ENCODE peak calls at places on chromosome 16, in ten cellular contexts. T is Calu3; A is T-cell; R is ELF-1; Y is stimulated activated CD8-positive, alpha-beta memory T cell treated with anti-CD3 and anti-CD28 coated beads, Interleukin-7, amount 100 ng/mL, for 1 hour; U is fibroblast of villous mesenchyme; E is NCI-H1436; V is H9; B is colonic mucosa; X is NCI-H2081. C is an unnamed sample.

GRCh38 chr16:79767597-79768280 is 167.2 kb upstream of the MAF start:
- DNase-seq in E (no peak), V (no peak), R (peak; percentile 27), A (no peak), X (no peak), U (peak; percentile 57), B (peak; percentile 62), Y (no peak), T (peak; percentile 11), C (no peak)

GRCh38 chr16:85631230-85631629 is 18.1 kb downstream of the GSE1 start:
- DNase-seq in E (no peak), T (no peak), A (no peak), B (no peak), R (no peak), X (no peak), V (no peak), Y (no peak), U (no peak), C (no peak)

GRCh38 chr16:68381363-68381724 is 67.0 kb downstream of the SMPD3 start:
- DNase-seq in A (no peak), V (no peak), Y (no peak), U (no peak), R (no peak), B (no peak), T (no peak), X (no peak), E (no peak), C (no peak)

GRCh38 chr16:20107086-20107485 is 33.4 kb upstream of the GPR139 start:
- DNase-seq in Y (no peak), V (no peak), T (no peak), U (no peak), X (no peak), E (no peak), A (no peak), R (no peak), B (no peak), C (peak; percentile 5)

GRCh38 chr16:84041881-84042280 is 714 bp downstream of the SLC38A8 start:
- DNase-seq in A (no peak), V (no peak), R (no peak), E (no peak), B (no peak), T (no peak), U (no peak), X (no peak), Y (no peak), C (no peak)

GRCh38 chr16:87447323-87447722 is 45.5 kb downstream of the ZCCHC14 start:
- DNase-seq in U (peak; percentile 90), R (no peak), A (no peak), B (no peak), Y (no peak), T (no peak), X (no peak), V (no peak), E (no peak), C (no peak)

GRCh38 chr16:81473066-81473488 is 28.5 kb downstream of the CMIP start:
- DNase-seq in E (no peak), V (no peak), R (no peak), U (no peak), Y (no peak), B (no peak), A (no peak), T (no peak), X (no peak), C (no peak)

GRCh38 chr16:86630471-86630870 is 52.1 kb downstream of the FOXL1 start:
- DNase-seq in X (no peak), U (no peak), T (no peak), Y (no peak), E (no peak), B (no peak), V (no peak), R (no peak), A (no peak), C (no peak)

GRCh38 chr16:10242916-10243315 is 60.7 kb upstream of the GRIN2A start:
- DNase-seq in A (no peak), R (no peak), U (no peak), Y (no peak), B (no peak), T (no peak), E (no peak), V (no peak), X (no peak), C (no peak)

GRCh38 chr16:12410842-12411490 is 392.7 kb downstream of the CPPED1 start:
- DNase-seq in U (no peak), B (no peak), E (no peak), T (no peak), V (no peak), A (no peak), R (no peak), X (no peak), Y (no peak), C (no peak)